ENCODE peak calls at places on chromosomes 13 and 19, in seven cellular contexts. Z is H9, K is right lobe of liver, S is foreskin fibroblast, O is HFFc6, L is PC-9, R is OCI-LY7. V is an unnamed sample.

GRCh38 chr13:112519517-112520060 is 68.4 kb downstream of the TUBGCP3 start:
- DNase-seq in Z (no peak), K (no peak), S (no peak), O (no peak), L (no peak), R (no peak), V (peak)

GRCh38 chr13:100565291-100565690 is 23.3 kb downstream of the GGACT start:
- DNase-seq in Z (no peak), K (no peak), S (no peak), O (no peak), L (no peak), R (no peak), V (no peak)

GRCh38 chr19:39197808-39198207 is 1.0 kb downstream of the NCCRP1 start:
- DNase-seq in Z (no peak), K (no peak), S (no peak), O (no peak), L (peak), R (no peak), V (no peak)

GRCh38 chr19:52935434-52935833 is 12.2 kb upstream of the ZNF888 start:
- DNase-seq in Z (no peak), K (no peak), S (no peak), O (no peak), L (no peak), R (no peak), V (no peak)

GRCh38 chr19:10891360-10892108 is 20.2 kb downstream of the CARM1 start:
- DNase-seq in Z (peak), K (no peak), S (no peak), O (no peak), L (no peak), R (no peak), V (no peak)

GRCh38 chr13:50378513-50378970 is 363.3 kb downstream of the KCNRG start:
- DNase-seq in Z (no peak), K (no peak), S (no peak), O (no peak), L (no peak), R (peak), V (no peak)

GRCh38 chr19:11246941-11247340 is 7.5 kb downstream of the ANGPTL8 start:
- DNase-seq in Z (no peak), K (no peak), S (no peak), O (no peak), L (no peak), R (no peak), V (no peak)

GRCh38 chr13:33518442-33518841 is 232.9 kb upstream of the STARD13 start:
- DNase-seq in Z (no peak), K (no peak), S (no peak), O (no peak), L (no peak), R (no peak), V (no peak)

GRCh38 chr19:29117926-29118325 is 95.0 kb downstream of the UQCRFS1 start:
- DNase-seq in Z (no peak), K (no peak), S (no peak), O (no peak), L (no peak), R (no peak), V (no peak)

GRCh38 chr19:3163230-3163886 is 15.2 kb upstream of the S1PR4 start:
- DNase-seq in Z (peak), K (peak), S (no peak), O (peak), L (no peak), R (peak), V (peak)

GRCh38 chr13:102626928-102627327 is 30.1 kb downstream of the TPP2 start:
- DNase-seq in Z (no peak), K (no peak), S (no peak), O (no peak), L (no peak), R (no peak), V (no peak)

GRCh38 chr13:63285426-63285825 is 1869.8 kb upstream of the PCDH20 start:
- DNase-seq in Z (no peak), K (no peak), S (no peak), O (no peak), L (no peak), R (no peak), V (no peak)

GRCh38 chr13:42747399-42747873 is 33.9 kb upstream of the FAM216B start:
- DNase-seq in Z (no peak), K (no peak), S (peak), O (peak), L (peak), R (no peak), V (no peak)

GRCh38 chr19:56097306-56097705 is 23.8 kb downstream of the ZNF787 start:
- DNase-seq in Z (no peak), K (no peak), S (no peak), O (no peak), L (no peak), R (no peak), V (no peak)

DNA sequence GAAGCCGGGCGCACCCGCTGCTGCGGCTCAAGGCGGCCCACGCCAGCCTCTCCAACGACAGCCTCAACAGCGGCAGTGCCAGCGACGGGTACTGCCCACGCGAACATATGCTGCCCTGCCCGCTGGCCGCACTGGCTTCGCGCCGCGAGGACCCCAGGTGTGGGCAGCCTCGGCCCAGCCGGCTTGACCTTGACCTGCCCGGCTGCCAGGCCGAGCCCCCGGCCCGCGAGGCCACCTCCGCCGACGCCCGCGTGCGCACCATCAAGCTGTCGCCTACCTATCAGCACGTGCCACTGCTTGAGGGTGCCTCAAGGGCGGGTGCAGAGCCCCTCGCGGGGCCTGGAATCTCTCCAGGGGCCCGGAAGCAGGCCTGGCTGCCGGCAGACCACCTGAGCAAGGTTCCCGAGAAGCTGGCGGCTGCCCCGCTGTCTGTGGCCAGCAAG is 13.0 kb downstream of the C19orf25 start:
- DNase-seq in Z (no peak), K (peak), S (no peak), O (no peak), L (no peak), R (no peak), V (no peak)
- TF ChIP-seq CTCF in Z (peak), K (no peak), S (no peak), O (no peak), L (no peak), R (no peak), V (no peak)

DNA sequence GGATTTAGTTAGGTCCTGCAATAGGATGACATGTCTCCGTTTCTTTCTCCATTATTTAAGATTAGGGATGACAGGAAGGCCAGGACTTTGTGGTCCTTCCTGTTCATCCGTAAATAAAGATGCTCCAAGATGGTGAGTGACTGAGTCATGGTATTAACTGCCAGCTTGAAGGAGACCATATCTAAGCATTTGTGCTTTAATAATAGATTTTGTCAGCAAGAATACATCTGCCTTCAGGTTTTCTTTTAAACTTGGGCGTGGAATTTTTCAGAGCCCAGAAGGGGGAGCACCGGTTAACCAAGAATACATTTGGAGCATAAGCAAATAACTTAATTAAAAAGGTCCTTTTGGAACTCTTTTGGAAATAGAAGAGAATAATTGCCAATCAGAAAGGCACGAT is 68.2 kb downstream of the ARHGAP35 start:
- DNase-seq in Z (no peak), K (no peak), S (no peak), O (peak), L (no peak), R (no peak), V (no peak)
- TF ChIP-seq CTCF in Z (peak), K (no peak), S (peak), O (peak), L (no peak), R (peak), V (no peak)

DNA sequence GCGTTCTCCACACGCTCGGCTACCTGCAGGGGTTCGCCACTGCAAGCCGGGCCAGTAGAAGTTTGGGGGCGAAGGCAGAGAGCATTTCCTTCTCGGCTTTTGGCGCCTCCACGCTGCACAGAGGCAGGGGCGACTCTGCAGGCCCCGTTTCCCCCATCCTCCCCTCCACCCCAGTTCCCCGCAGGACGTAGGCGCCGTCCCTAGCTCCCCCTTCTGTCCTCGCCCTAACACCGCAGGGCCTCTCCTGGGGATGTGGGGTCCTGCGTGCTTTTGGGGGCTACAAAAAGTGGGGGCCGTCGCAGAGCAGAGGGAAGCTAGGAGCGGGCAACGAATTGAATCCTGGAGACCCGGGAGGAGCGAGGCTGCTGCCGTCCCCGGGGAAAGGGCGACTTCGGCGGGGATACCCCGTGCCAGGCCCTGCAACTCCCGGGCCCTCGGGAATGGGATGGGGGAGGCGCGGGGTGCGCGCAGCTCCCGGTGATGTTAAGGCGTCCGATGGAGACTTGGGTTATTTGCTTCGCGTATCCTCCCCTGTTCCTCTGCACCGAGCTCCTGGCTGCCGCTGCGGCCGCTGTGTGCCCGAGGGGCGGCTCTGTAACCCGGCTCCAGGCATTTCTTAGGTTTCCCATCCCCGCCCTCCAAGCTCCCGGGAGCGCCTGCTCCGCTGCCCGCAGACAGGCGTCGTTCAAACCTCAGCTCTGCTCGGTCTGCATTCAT is 255.9 kb upstream of the SOX21 start:
- DNase-seq in Z (peak), K (no peak), S (no peak), O (no peak), L (no peak), R (no peak), V (peak)
- TF ChIP-seq CTCF in Z (no peak), K (no peak), S (no peak), O (no peak), L (no peak), R (no peak), V (no peak)

GRCh38 chr13:35789335-35790166 is 313.1 kb upstream of the MAB21L1 start:
- DNase-seq in Z (no peak), K (no peak), S (no peak), O (peak), L (no peak), R (peak), V (no peak)
- TF ChIP-seq CTCF in Z (peak), K (peak), S (peak), O (peak), L (peak), R (peak), V (peak)

GRCh38 chr13:21673592-21674270 is 2.9 kb downstream of the FGF9 start:
- DNase-seq in Z (peak), K (peak), S (peak), O (no peak), L (no peak), R (peak), V (peak)
- TF ChIP-seq CTCF in Z (no peak), K (no peak), S (no peak), O (no peak), L (no peak), R (no peak), V (peak)

DNA sequence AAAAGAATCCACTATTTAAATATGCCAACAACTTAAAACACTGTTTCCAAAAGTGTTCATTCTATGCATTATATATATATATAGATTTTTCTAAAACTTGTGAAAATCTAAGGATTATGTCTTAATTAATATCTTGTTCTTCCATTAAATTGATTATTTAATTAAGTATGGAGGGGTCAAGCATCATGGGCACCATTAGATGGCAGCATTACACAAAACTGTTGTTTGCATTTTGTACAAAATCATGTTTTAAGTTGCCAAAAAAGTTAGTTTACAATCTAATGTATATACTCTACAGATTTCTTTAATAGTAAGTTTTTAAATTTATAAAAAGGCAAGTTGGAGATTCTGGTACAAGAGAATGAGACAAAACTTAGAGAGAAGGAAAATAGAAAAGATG is 213.2 kb upstream of the EDNRB start:
- DNase-seq in Z (no peak), K (no peak), S (no peak), O (no peak), L (no peak), R (no peak), V (no peak)
- TF ChIP-seq CTCF in Z (peak), K (peak), S (peak), O (peak), L (peak), R (peak), V (no peak)

GRCh38 chr13:30126903-30127428 is 180.4 kb downstream of the KATNAL1 start:
- DNase-seq in Z (no peak), K (no peak), S (peak), O (peak), L (no peak), R (no peak), V (no peak)

GRCh38 chr13:30128095-30128494 is 179.3 kb downstream of the KATNAL1 start:
- DNase-seq in Z (no peak), K (no peak), S (no peak), O (no peak), L (no peak), R (no peak), V (no peak)

GRCh38 chr13:30124131-30124768 is 183.1 kb downstream of the KATNAL1 start:
- DNase-seq in Z (no peak), K (no peak), S (no peak), O (no peak), L (no peak), R (no peak), V (no peak)

GRCh38 chr13:30123575-30123974 is 183.8 kb downstream of the KATNAL1 start:
- DNase-seq in Z (no peak), K (no peak), S (no peak), O (no peak), L (no peak), R (no peak), V (no peak)

GRCh38 chr13:30125422-30126073 is 181.8 kb downstream of the KATNAL1 start:
- DNase-seq in Z (no peak), K (no peak), S (peak), O (peak), L (peak), R (no peak), V (no peak)
- TF ChIP-seq CTCF in Z (no peak), K (no peak), S (no peak), O (no peak), L (no peak), R (no peak), V (no peak)

GRCh38 chr19:7868326-7868670 is 5.9 kb downstream of the PRR36 start:
- DNase-seq in Z (peak), K (no peak), S (no peak), O (no peak), L (no peak), R (no peak), V (no peak)

GRCh38 chr19:7869453-7869909 is 4.7 kb downstream of the PRR36 start:
- DNase-seq in Z (peak), K (peak), S (no peak), O (no peak), L (peak), R (peak), V (peak)

GRCh38 chr19:7869910-7870511 is 4.2 kb downstream of the PRR36 start:
- DNase-seq in Z (peak), K (peak), S (no peak), O (no peak), L (peak), R (peak), V (peak)

GRCh38 chr19:7867092-7867844 is 6.9 kb downstream of the PRR36 start:
- DNase-seq in Z (no peak), K (no peak), S (no peak), O (no peak), L (no peak), R (no peak), V (no peak)

DNA sequence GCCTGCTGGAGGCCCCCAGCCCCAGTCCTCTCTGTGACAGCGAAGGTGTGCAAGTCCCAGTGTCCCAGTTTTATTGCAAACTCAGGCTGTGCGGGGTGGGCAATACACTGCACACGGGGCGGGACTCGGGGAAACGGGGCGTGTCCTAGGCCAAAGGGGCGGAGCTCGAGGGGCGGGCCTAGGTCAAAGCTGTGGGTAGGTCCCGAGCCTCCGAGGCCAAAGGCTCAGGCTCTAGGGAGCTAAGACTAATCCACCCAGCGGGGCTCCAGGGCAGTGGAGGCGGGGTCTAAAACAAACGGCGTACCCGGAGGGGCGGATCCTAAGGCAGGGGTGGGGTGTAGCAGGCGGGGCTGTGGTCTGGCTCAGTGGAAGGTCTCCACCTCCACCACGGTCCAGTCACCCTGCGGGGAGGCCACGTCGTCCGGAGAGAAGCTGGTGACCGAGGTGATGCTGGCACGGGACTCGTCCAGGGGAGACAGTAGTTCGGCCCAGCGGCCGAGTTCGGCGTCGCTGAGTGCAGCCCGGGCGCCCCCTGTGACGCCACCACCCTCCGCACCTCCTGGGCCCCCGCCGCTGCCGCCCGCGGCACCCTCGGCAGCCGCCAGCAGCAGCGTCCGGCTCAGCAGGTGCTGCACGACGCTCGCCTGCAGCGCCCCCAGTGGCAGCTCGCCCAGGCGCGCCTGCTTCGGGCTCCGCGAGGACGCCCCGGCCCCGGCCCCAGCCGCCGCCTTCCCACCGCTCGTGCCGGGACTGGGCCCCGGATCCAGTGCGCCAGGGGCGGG is 5.3 kb downstream of the PRR36 start:
- DNase-seq in Z (peak), K (peak), S (peak), O (peak), L (peak), R (peak), V (peak)
- TF ChIP-seq CTCF in Z (peak), K (peak), S (peak), O (peak), L (peak), R (peak), V (peak)

DNA sequence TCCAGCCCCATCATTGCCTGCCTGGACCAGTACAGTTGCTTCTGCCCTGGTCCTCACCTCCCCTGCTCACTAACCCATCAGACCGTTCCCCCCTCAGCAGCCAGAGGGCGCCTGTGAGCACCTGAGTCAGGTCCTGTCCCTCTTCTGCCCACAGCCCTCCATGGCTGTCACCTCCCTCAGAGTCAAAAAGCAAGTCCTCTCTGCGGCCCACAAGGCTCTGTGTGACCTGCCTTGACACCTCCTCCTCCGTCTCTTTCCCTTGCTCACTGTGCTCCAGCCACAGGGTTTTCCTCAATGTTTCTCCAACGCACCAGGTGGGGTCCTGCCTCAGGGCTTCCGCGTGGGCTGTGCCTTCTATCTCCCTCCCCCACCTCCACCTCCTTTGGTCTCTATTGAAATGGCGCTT is 29.4 kb upstream of the PTPRS start:
- DNase-seq in Z (peak), K (peak), S (no peak), O (peak), L (no peak), R (peak), V (peak)
- TF ChIP-seq CTCF in Z (peak), K (peak), S (peak), O (peak), L (peak), R (peak), V (peak)

V was measured in glutamatergic neuron.